ENCODE peak calls at places on chromosome 9, in seven cellular contexts. M, P, K, D, A, G and F are unnamed samples.

GRCh38 chr9:34684145-34684544 is 6.9 kb downstream of the CCL19 start:
- DNase-seq in M (no peak), P (peak; percentile 24), K (no peak), D (no peak), A (no peak), G (no peak), F (no peak)

GRCh38 chr9:137044502-137045177 is 1.3 kb downstream of the NPDC1 start:
- DNase-seq in M (no peak), P (no peak), K (no peak), D (no peak), A (no peak), G (no peak), F (no peak)

GRCh38 chr9:31799953-31800609 is 584.4 kb upstream of the ACO1 start:
- DNase-seq in M (no peak), P (no peak), K (no peak), D (peak; percentile 63), A (no peak), G (peak; percentile 12), F (peak; percentile 56)

GRCh38 chr9:16316911-16317817 is 553.3 kb downstream of the BNC2 start:
- DNase-seq in M (no peak), P (no peak), K (no peak), D (no peak), A (no peak), G (no peak), F (no peak)

GRCh38 chr9:124267271-124267807 is 9.6 kb downstream of the NEK6 start:
- DNase-seq in M (peak; percentile 88), P (no peak), K (no peak), D (no peak), A (peak; percentile 92), G (no peak), F (no peak)

GRCh38 chr9:13140843-13141592 is 138.5 kb downstream of the MPDZ start:
- DNase-seq in M (no peak), P (no peak), K (no peak), D (no peak), A (no peak), G (no peak), F (no peak)

GRCh38 chr9:97575673-97576048 is 57.5 kb downstream of the TSTD2 start:
- DNase-seq in M (no peak), P (no peak), K (no peak), D (no peak), A (no peak), G (no peak), F (no peak)

GRCh38 chr9:89430995-89431394 is 66.9 kb downstream of the SEMA4D start:
- DNase-seq in M (no peak), P (no peak), K (no peak), D (no peak), A (no peak), G (no peak), F (no peak)

GRCh38 chr9:132908635-132909034 is 29.9 kb downstream of the SPACA9 start:
- DNase-seq in M (no peak), P (no peak), K (peak; percentile 16), D (no peak), A (no peak), G (no peak), F (no peak)

GRCh38 chr9:69249337-69249736 is 75.3 kb downstream of the TJP2 start:
- DNase-seq in M (no peak), P (no peak), K (no peak), D (no peak), A (no peak), G (no peak), F (no peak)

GRCh38 chr9:116493183-116493582 is 193.9 kb upstream of the TRIM32 start:
- DNase-seq in M (no peak), P (no peak), K (no peak), D (no peak), A (peak; percentile 31), G (no peak), F (no peak)

GRCh38 chr9:108622467-108622866 is 233.3 kb downstream of the ACTL7B start:
- DNase-seq in M (no peak), P (no peak), K (no peak), D (no peak), A (peak; percentile 74), G (no peak), F (no peak)

GRCh38 chr9:20356392-20357206 is 265.7 kb downstream of the MLLT3 start:
- DNase-seq in M (peak; percentile 55), P (peak; percentile 25), K (peak; percentile 53), D (peak; percentile 78), A (peak; percentile 84), G (peak; percentile 62), F (peak; percentile 42)

GRCh38 chr9:128689293-128689770 is 310 bp downstream of the SET start:
- DNase-seq in M (peak; percentile 60), P (no peak), K (peak; percentile 54), D (no peak), A (no peak), G (no peak), F (no peak)

GRCh38 chr9:70979971-70980370 is 141.4 kb downstream of the TRPM3 start:
- DNase-seq in M (no peak), P (no peak), K (no peak), D (no peak), A (no peak), G (no peak), F (no peak)

GRCh38 chr9:128936171-128936865 is 11.1 kb downstream of the DOLK start:
- DNase-seq in M (no peak), P (no peak), K (no peak), D (no peak), A (no peak), G (no peak), F (no peak)

GRCh38 chr9:82949203-82949602 is 113.7 kb downstream of the RASEF start:
- DNase-seq in M (no peak), P (no peak), K (no peak), D (no peak), A (no peak), G (no peak), F (no peak)

GRCh38 chr9:91803970-91804752 is 145.9 kb downstream of the ROR2 start:
- DNase-seq in M (no peak), P (no peak), K (no peak), D (no peak), A (no peak), G (no peak), F (no peak)

GRCh38 chr9:96500696-96501660 is 51.0 kb downstream of the HABP4 start:
- DNase-seq in M (no peak), P (no peak), K (no peak), D (no peak), A (peak; percentile 12), G (no peak), F (no peak)

GRCh38 chr9:38733503-38733902 is 13.6 kb upstream of the FAM240B start:
- DNase-seq in M (no peak), P (no peak), K (no peak), D (no peak), A (no peak), G (no peak), F (no peak)

GRCh38 chr9:82168585-82168984 is 180.0 kb downstream of the SPATA31D1 start:
- DNase-seq in M (no peak), P (no peak), K (no peak), D (no peak), A (no peak), G (no peak), F (no peak)

GRCh38 chr9:90393355-90394152 is 249.1 kb downstream of the DIRAS2 start:
- DNase-seq in M (no peak), P (no peak), K (no peak), D (no peak), A (no peak), G (no peak), F (no peak)

GRCh38 chr9:91949946-91950664 is at the start of gene ROR2:
- DNase-seq in M (peak; percentile 60), P (peak; percentile 41), K (peak; percentile 20), D (peak; percentile 72), A (peak; percentile 54), G (peak; percentile 92), F (no peak)

GRCh38 chr9:28868224-28868623 is 1294.9 kb upstream of the C9orf72 start:
- DNase-seq in M (no peak), P (no peak), K (no peak), D (no peak), A (no peak), G (no peak), F (no peak)

GRCh38 chr9:137295313-137296213 is 6.5 kb downstream of the NRARP start:
- DNase-seq in M (no peak), P (no peak), K (peak; percentile 36), D (no peak), A (peak; percentile 40), G (peak; percentile 78), F (no peak)

GRCh38 chr9:121252104-121252851 is 15.7 kb upstream of the GSN start:
- DNase-seq in M (no peak), P (no peak), K (no peak), D (no peak), A (no peak), G (no peak), F (no peak)

GRCh38 chr9:71552480-71552879 is 215.8 kb downstream of the CEMIP2 start:
- DNase-seq in M (no peak), P (no peak), K (no peak), D (no peak), A (no peak), G (peak; percentile 42), F (peak; percentile 48)